ENCODE peak calls at places on chromosome 11, in eight cellular contexts. One of them, this sample, is unnamed.

GRCh38 chr11:20367313-20367948 is 3.9 kb downstream of the HTATIP2 start:
- DNase-seq in choroid plexus epithelial cell: peak
- DNase-seq in GM20000: no peak
- DNase-seq in B cell: no peak
- DNase-seq in fibroblast of lung: peak
- DNase-seq in pancreas: no peak
- DNase-seq in GM10248: no peak
- DNase-seq in hepatocyte: peak
- DNase-seq in this sample: peak

GRCh38 chr11:14905104-14906033 is 13.3 kb upstream of the CYP2R1 start:
- DNase-seq in choroid plexus epithelial cell: peak
- DNase-seq in GM20000: peak
- DNase-seq in B cell: peak
- DNase-seq in fibroblast of lung: peak
- DNase-seq in pancreas: peak
- DNase-seq in GM10248: peak
- DNase-seq in hepatocyte: peak
- DNase-seq in this sample: peak

GRCh38 chr11:111846063-111846462 is 25.3 kb downstream of the ALG9 start:
- DNase-seq in choroid plexus epithelial cell: peak
- DNase-seq in GM20000: no peak
- DNase-seq in B cell: no peak
- DNase-seq in fibroblast of lung: peak
- DNase-seq in pancreas: no peak
- DNase-seq in GM10248: no peak
- DNase-seq in hepatocyte: no peak
- DNase-seq in this sample: no peak

GRCh38 chr11:35099278-35100018 is 39.5 kb upstream of the CD44 start:
- DNase-seq in choroid plexus epithelial cell: peak
- DNase-seq in GM20000: no peak
- DNase-seq in B cell: no peak
- DNase-seq in fibroblast of lung: peak
- DNase-seq in pancreas: no peak
- DNase-seq in GM10248: no peak
- DNase-seq in hepatocyte: no peak
- DNase-seq in this sample: no peak

GRCh38 chr11:86547727-86548126 is 124.7 kb downstream of the ME3 start:
- DNase-seq in choroid plexus epithelial cell: no peak
- DNase-seq in GM20000: no peak
- DNase-seq in B cell: no peak
- DNase-seq in fibroblast of lung: no peak
- DNase-seq in pancreas: no peak
- DNase-seq in GM10248: no peak
- DNase-seq in hepatocyte: no peak
- DNase-seq in this sample: no peak

GRCh38 chr11:74731301-74732094 is at the start of gene CHRDL2:
- DNase-seq in choroid plexus epithelial cell: peak
- DNase-seq in GM20000: no peak
- DNase-seq in B cell: peak
- DNase-seq in fibroblast of lung: peak
- DNase-seq in pancreas: no peak
- DNase-seq in GM10248: no peak
- DNase-seq in hepatocyte: peak
- DNase-seq in this sample: no peak

GRCh38 chr11:2770556-2771301 is 70.9 kb upstream of the KCNQ1OT1 start:
- DNase-seq in choroid plexus epithelial cell: no peak
- DNase-seq in GM20000: no peak
- DNase-seq in B cell: peak
- DNase-seq in fibroblast of lung: no peak
- DNase-seq in pancreas: peak
- DNase-seq in GM10248: no peak
- DNase-seq in hepatocyte: no peak
- DNase-seq in this sample: peak

GRCh38 chr11:116427903-116428637 is 344.7 kb downstream of the BUD13 start:
- DNase-seq in choroid plexus epithelial cell: no peak
- DNase-seq in GM20000: no peak
- DNase-seq in B cell: no peak
- DNase-seq in fibroblast of lung: peak
- DNase-seq in pancreas: no peak
- DNase-seq in GM10248: no peak
- DNase-seq in hepatocyte: peak
- DNase-seq in this sample: no peak

GRCh38 chr11:60633645-60634044 is 65.8 kb upstream of the MS4A8 start:
- DNase-seq in choroid plexus epithelial cell: no peak
- DNase-seq in GM20000: peak
- DNase-seq in B cell: peak
- DNase-seq in fibroblast of lung: no peak
- DNase-seq in pancreas: no peak
- DNase-seq in GM10248: peak
- DNase-seq in hepatocyte: no peak
- DNase-seq in this sample: no peak

GRCh38 chr11:16604784-16605439 is 133.5 kb upstream of the C11orf58 start:
- DNase-seq in choroid plexus epithelial cell: no peak
- DNase-seq in GM20000: peak
- DNase-seq in B cell: peak
- DNase-seq in fibroblast of lung: peak
- DNase-seq in pancreas: peak
- DNase-seq in GM10248: peak
- DNase-seq in hepatocyte: peak
- DNase-seq in this sample: no peak

GRCh38 chr11:87039371-87039770 is 1.6 kb downstream of the TMEM135 start:
- DNase-seq in choroid plexus epithelial cell: peak
- DNase-seq in GM20000: no peak
- DNase-seq in B cell: no peak
- DNase-seq in fibroblast of lung: peak
- DNase-seq in pancreas: no peak
- DNase-seq in GM10248: no peak
- DNase-seq in hepatocyte: no peak
- DNase-seq in this sample: peak

GRCh38 chr11:31804439-31805036 is 6.6 kb downstream of the PAX6 start:
- DNase-seq in choroid plexus epithelial cell: no peak
- DNase-seq in GM20000: peak
- DNase-seq in B cell: no peak
- DNase-seq in fibroblast of lung: peak
- DNase-seq in pancreas: no peak
- DNase-seq in GM10248: peak
- DNase-seq in hepatocyte: no peak
- DNase-seq in this sample: no peak

GRCh38 chr11:96342131-96342970 is 644 bp downstream of the MAML2 start:
- DNase-seq in choroid plexus epithelial cell: peak
- DNase-seq in GM20000: no peak
- DNase-seq in B cell: no peak
- DNase-seq in fibroblast of lung: peak
- DNase-seq in pancreas: no peak
- DNase-seq in GM10248: no peak
- DNase-seq in hepatocyte: no peak
- DNase-seq in this sample: no peak

GRCh38 chr11:92211576-92212167 is 12.9 kb upstream of the FAT3 start:
- DNase-seq in choroid plexus epithelial cell: peak
- DNase-seq in GM20000: no peak
- DNase-seq in B cell: no peak
- DNase-seq in fibroblast of lung: peak
- DNase-seq in pancreas: no peak
- DNase-seq in GM10248: no peak
- DNase-seq in hepatocyte: peak
- DNase-seq in this sample: no peak
- TF ChIP-seq CTCF in choroid plexus epithelial cell: peak
- TF ChIP-seq CTCF in GM20000: no peak
- TF ChIP-seq CTCF in B cell: no peak
- TF ChIP-seq CTCF in fibroblast of lung: peak
- TF ChIP-seq CTCF in pancreas: no peak
- TF ChIP-seq CTCF in GM10248: no peak
- TF ChIP-seq CTCF in hepatocyte: peak
- TF ChIP-seq CTCF in this sample: no peak

DNA sequence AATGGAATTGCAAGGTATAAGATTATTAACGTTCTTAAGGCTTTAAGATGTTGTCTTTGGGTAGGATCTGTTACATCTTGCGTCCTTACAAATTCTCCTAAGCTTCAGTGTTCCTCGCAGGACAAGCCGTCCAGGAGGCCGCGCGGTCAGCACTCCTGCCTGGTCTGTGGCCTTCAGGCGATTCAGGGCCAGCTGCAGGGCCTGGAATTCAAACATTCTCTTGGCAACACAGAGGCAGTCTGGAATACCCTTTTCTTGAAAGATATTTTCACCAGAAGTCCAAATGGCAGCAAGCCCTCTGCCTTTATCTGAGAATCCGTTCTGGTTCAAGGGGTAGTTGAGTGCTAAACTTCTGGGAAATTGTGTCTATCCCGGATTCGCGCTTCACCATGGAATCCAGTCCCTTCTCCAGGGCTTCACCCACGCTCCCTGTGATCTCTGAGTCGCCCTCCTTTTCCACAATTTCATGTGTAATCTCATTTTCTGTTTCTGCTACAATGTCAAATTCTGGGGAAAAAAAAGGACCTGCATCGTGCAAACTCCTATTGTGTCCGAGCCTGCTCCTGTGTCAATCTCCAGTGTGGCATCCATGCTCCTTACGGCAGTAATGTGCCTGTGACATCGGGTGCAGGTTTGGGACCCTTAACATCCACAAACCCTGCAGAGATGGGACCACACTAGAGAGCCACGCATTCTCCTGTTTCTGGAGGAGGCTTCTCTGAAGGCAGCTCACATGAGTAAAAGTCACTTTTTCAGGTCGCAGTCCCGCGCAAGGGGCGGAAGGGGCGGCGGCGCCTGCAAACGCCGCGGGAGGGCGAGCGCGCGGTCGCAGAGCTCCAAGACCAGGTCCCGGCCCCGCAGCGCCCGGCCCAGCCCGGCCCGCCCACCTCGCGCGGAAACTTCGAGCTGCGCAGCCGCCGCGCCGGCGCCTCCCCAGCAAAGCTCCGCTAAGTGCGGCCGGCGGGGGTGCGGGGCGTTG is 25.3 kb upstream of the SORL1 start:
- DNase-seq in choroid plexus epithelial cell: no peak
- DNase-seq in GM20000: peak
- DNase-seq in B cell: peak
- DNase-seq in fibroblast of lung: no peak
- DNase-seq in pancreas: peak
- DNase-seq in GM10248: peak
- DNase-seq in hepatocyte: peak
- DNase-seq in this sample: peak
- TF ChIP-seq CTCF in choroid plexus epithelial cell: no peak
- TF ChIP-seq CTCF in GM20000: peak
- TF ChIP-seq CTCF in B cell: peak
- TF ChIP-seq CTCF in fibroblast of lung: no peak
- TF ChIP-seq CTCF in pancreas: no peak
- TF ChIP-seq CTCF in GM10248: peak
- TF ChIP-seq CTCF in hepatocyte: peak
- TF ChIP-seq CTCF in this sample: no peak

GRCh38 chr11:107916671-107917241 is 11.5 kb upstream of the RAB39A start:
- DNase-seq in choroid plexus epithelial cell: peak
- DNase-seq in GM20000: peak
- DNase-seq in B cell: peak
- DNase-seq in fibroblast of lung: peak
- DNase-seq in pancreas: peak
- DNase-seq in GM10248: peak
- DNase-seq in hepatocyte: peak
- DNase-seq in this sample: no peak
- TF ChIP-seq CTCF in choroid plexus epithelial cell: peak
- TF ChIP-seq CTCF in GM20000: peak
- TF ChIP-seq CTCF in B cell: peak
- TF ChIP-seq CTCF in fibroblast of lung: peak
- TF ChIP-seq CTCF in pancreas: no peak
- TF ChIP-seq CTCF in GM10248: peak
- TF ChIP-seq CTCF in hepatocyte: peak
- TF ChIP-seq CTCF in this sample: no peak

GRCh38 chr11:61955416-61956135 is 5.4 kb downstream of the BEST1 start:
- DNase-seq in choroid plexus epithelial cell: peak
- DNase-seq in GM20000: no peak
- DNase-seq in B cell: peak
- DNase-seq in fibroblast of lung: no peak
- DNase-seq in pancreas: peak
- DNase-seq in GM10248: peak
- DNase-seq in hepatocyte: peak
- DNase-seq in this sample: peak
- TF ChIP-seq CTCF in choroid plexus epithelial cell: no peak
- TF ChIP-seq CTCF in GM20000: no peak
- TF ChIP-seq CTCF in B cell: no peak
- TF ChIP-seq CTCF in fibroblast of lung: no peak
- TF ChIP-seq CTCF in pancreas: no peak
- TF ChIP-seq CTCF in GM10248: no peak
- TF ChIP-seq CTCF in hepatocyte: no peak
- TF ChIP-seq CTCF in this sample: no peak

DNA sequence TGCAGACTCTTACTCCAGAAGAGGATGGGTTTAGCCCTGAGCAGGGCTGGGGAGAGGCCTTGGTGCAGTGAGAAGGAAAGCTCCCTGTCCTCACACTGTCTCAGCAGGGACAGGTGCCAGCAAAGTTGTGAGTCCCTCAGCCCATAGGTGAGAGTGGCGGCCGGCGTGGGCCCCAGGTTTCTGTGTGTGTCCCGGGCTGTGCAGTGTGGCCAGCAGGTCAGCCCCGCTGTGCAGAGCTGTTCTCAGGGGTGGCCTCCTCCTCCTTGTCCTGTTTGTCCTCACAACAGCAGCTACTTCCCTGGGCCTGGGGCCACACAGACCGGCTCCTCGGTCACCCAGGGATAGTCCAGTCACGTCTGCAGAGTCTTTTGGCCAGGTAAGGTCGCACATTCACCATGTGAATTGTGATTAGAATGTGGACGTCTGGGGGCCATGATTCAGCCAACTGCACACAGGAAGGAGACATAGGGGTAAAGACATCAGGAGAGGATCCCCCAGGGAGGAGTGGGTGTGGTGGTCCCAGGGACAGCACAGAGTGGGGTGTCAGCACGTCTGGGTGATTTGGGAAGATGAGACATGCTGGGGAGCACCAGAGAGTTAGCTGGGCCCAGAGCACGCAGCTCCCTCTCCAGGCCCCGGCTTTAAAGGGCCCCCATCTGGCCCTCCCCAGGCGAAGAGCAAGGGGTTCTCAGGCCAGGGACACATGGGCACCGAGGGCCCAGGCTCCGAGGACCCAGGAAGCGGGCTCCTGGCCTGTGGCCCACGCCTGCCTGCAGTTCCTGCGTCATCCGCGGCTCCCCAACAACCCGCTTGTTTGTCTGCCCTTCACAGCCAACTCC is 81.6 kb downstream of the MYEOV start:
- DNase-seq in choroid plexus epithelial cell: no peak
- DNase-seq in GM20000: no peak
- DNase-seq in B cell: no peak
- DNase-seq in fibroblast of lung: no peak
- DNase-seq in pancreas: no peak
- DNase-seq in GM10248: no peak
- DNase-seq in hepatocyte: no peak
- DNase-seq in this sample: peak
- TF ChIP-seq CTCF in choroid plexus epithelial cell: no peak
- TF ChIP-seq CTCF in GM20000: no peak
- TF ChIP-seq CTCF in B cell: no peak
- TF ChIP-seq CTCF in fibroblast of lung: no peak
- TF ChIP-seq CTCF in pancreas: no peak
- TF ChIP-seq CTCF in GM10248: no peak
- TF ChIP-seq CTCF in hepatocyte: no peak
- TF ChIP-seq CTCF in this sample: no peak

GRCh38 chr11:120431633-120432032 is 79.9 kb upstream of the GRIK4 start:
- DNase-seq in choroid plexus epithelial cell: peak
- DNase-seq in GM20000: no peak
- DNase-seq in B cell: no peak
- DNase-seq in fibroblast of lung: peak
- DNase-seq in pancreas: no peak
- DNase-seq in GM10248: no peak
- DNase-seq in hepatocyte: peak
- DNase-seq in this sample: no peak
- TF ChIP-seq CTCF in choroid plexus epithelial cell: peak
- TF ChIP-seq CTCF in GM20000: no peak
- TF ChIP-seq CTCF in B cell: no peak
- TF ChIP-seq CTCF in fibroblast of lung: peak
- TF ChIP-seq CTCF in pancreas: no peak
- TF ChIP-seq CTCF in GM10248: no peak
- TF ChIP-seq CTCF in hepatocyte: peak
- TF ChIP-seq CTCF in this sample: no peak